ENCODE peak calls at places on chromosomes 4 and X, in eight cellular contexts. U is GM13976; L is EL; F is NCI-H1694; W is stimulated activated CD4-positive, alpha-beta T cell treated with anti-CD3 and anti-CD28 coated beads, Interleukin-2, amount 100 ng/mL, for 48 hours; E is H4; Z is NCI-H1417; Y is left ventricle myocardium superior. C is an unnamed sample.

GRCh38 chr4:185196437-185196836 is 7.4 kb downstream of the CFAP97 start:
- DNase-seq in U (no peak), L (no peak), F (no peak), W (no peak), E (no peak), Z (no peak), Y (no peak), C (no peak)

GRCh38 chrX:133905305-133905704 is 80.1 kb downstream of the GPC3 start:
- DNase-seq in U (no peak), L (no peak), F (no peak), W (no peak), E (no peak), Z (no peak), Y (no peak), C (no peak)

GRCh38 chr4:74330295-74330750 is 22.1 kb downstream of the EPGN start:
- DNase-seq in U (no peak), L (no peak), F (no peak), W (no peak), E (peak; percentile 36), Z (no peak), Y (no peak), C (peak; percentile 17)

GRCh38 chrX:85003655-85004244 is at the start of gene APOOL:
- DNase-seq in U (peak; percentile 71), L (peak; percentile 86), F (peak; percentile 88), W (peak; percentile 70), E (peak; percentile 88), Z (peak; percentile 84), Y (peak; percentile 89), C (peak; percentile 92)

GRCh38 chr4:80507507-80507906 is 172.0 kb downstream of the CFAP299 start:
- DNase-seq in U (no peak), L (no peak), F (no peak), W (no peak), E (no peak), Z (no peak), Y (no peak), C (no peak)

GRCh38 chr4:52588771-52589591 is 70.1 kb downstream of the USP46 start:
- DNase-seq in U (no peak), L (peak; percentile 47), F (no peak), W (no peak), E (peak; percentile 75), Z (no peak), Y (no peak), C (peak; percentile 67)

GRCh38 chrX:114798902-114799301 is 215.0 kb downstream of the HTR2C start:
- DNase-seq in U (no peak), L (peak; percentile 1), F (no peak), W (no peak), E (peak; percentile 54), Z (no peak), Y (no peak), C (peak; percentile 10)

GRCh38 chrX:24498181-24498580 is 33.1 kb downstream of the PDK3 start:
- DNase-seq in U (no peak), L (no peak), F (no peak), W (no peak), E (peak; percentile 7), Z (no peak), Y (no peak), C (peak; percentile 16)

GRCh38 chr4:156746111-156746510 is 225.5 kb downstream of the PDGFC start:
- DNase-seq in U (no peak), L (no peak), F (no peak), W (no peak), E (no peak), Z (no peak), Y (no peak), C (no peak)

GRCh38 chr4:183347586-183347985 is 25.4 kb upstream of the CLDN24 start:
- DNase-seq in U (no peak), L (peak; percentile 62), F (no peak), W (no peak), E (no peak), Z (no peak), Y (no peak), C (peak; percentile 78)

GRCh38 chr4:184328022-184328736 is 110.5 kb upstream of the ENPP6 start:
- DNase-seq in U (peak; percentile 63), L (no peak), F (no peak), W (no peak), E (no peak), Z (no peak), Y (no peak), C (no peak)

GRCh38 chr4:337932-338758 is 531 bp downstream of the ZNF141 start:
- DNase-seq in U (no peak), L (peak; percentile 41), F (no peak), W (peak; percentile 35), E (no peak), Z (no peak), Y (peak; percentile 65), C (peak; percentile 68)

GRCh38 chrX:124651031-124651430 is 304.7 kb downstream of the SH2D1A start:
- DNase-seq in U (no peak), L (no peak), F (peak; percentile 16), W (no peak), E (no peak), Z (no peak), Y (no peak), C (no peak)

GRCh38 chr4:180640193-180640592 is 1603.0 kb upstream of the TENM3 start:
- DNase-seq in U (no peak), L (no peak), F (no peak), W (no peak), E (no peak), Z (no peak), Y (no peak), C (no peak)

GRCh38 chrX:109774706-109775105 is 41.6 kb upstream of the ACSL4 start:
- DNase-seq in U (peak; percentile 56), L (peak; percentile 87), F (no peak), W (no peak), E (no peak), Z (no peak), Y (no peak), C (peak; percentile 84)

GRCh38 chr4:123096038-123096437 is 173.6 kb upstream of the NUDT6 start:
- DNase-seq in U (no peak), L (peak; percentile 59), F (no peak), W (no peak), E (no peak), Z (no peak), Y (no peak), C (peak; percentile 23)

GRCh38 chrX:44748014-44748413 is 95.8 kb upstream of the DUSP21 start:
- DNase-seq in U (no peak), L (peak; percentile 32), F (no peak), W (no peak), E (no peak), Z (no peak), Y (no peak), C (peak; percentile 9)

GRCh38 chrX:56757327-56757726 is 28.3 kb downstream of the NBDY start:
- DNase-seq in U (no peak), L (no peak), F (no peak), W (no peak), E (no peak), Z (no peak), Y (no peak), C (no peak)

GRCh38 chr4:52250124-52250523 is 199.0 kb downstream of the SPATA18 start:
- DNase-seq in U (no peak), L (no peak), F (peak; percentile 80), W (no peak), E (no peak), Z (peak; percentile 86), Y (peak; percentile 29), C (peak; percentile 20)

GRCh38 chr4:189660737-189661330 is 279.8 kb upstream of the FRG1 start:
- DNase-seq in U (no peak), L (no peak), F (no peak), W (no peak), E (no peak), Z (no peak), Y (no peak), C (no peak)

GRCh38 chr4:34250562-34250961 is 1993.8 kb downstream of the ARAP2 start:
- DNase-seq in U (no peak), L (peak; percentile 62), F (no peak), W (no peak), E (peak; percentile 79), Z (no peak), Y (no peak), C (peak; percentile 87)

GRCh38 chrX:37986893-37987292 is 19.5 kb upstream of the SYTL5 start:
- DNase-seq in U (no peak), L (peak; percentile 6), F (no peak), W (no peak), E (peak; percentile 23), Z (no peak), Y (no peak), C (peak; percentile 2)

GRCh38 chr4:163755013-163755412 is 260.5 kb downstream of the TMA16 start:
- DNase-seq in U (peak; percentile 17), L (peak; percentile 51), F (no peak), W (no peak), E (peak; percentile 5), Z (no peak), Y (no peak), C (no peak)

GRCh38 chr4:88697588-88698329 is at the start of gene NAP1L5:
- DNase-seq in U (peak; percentile 70), L (peak; percentile 66), F (peak; percentile 14), W (peak; percentile 46), E (no peak), Z (peak; percentile 53), Y (peak; percentile 81), C (peak; percentile 71)

GRCh38 chrX:150476183-150476699 is 92.2 kb upstream of the MTM1 start:
- DNase-seq in U (no peak), L (peak; percentile 4), F (no peak), W (no peak), E (peak; percentile 30), Z (peak; percentile 12), Y (no peak), C (peak; percentile 51)

GRCh38 chrX:107324493-107325310 is 118.3 kb downstream of the DNAAF6 start:
- DNase-seq in U (peak; percentile 17), L (peak; percentile 4), F (no peak), W (peak; percentile 0), E (peak; percentile 16), Z (no peak), Y (peak; percentile 43), C (peak; percentile 43)

GRCh38 chr4:145012841-145013240 is 85.2 kb downstream of the ANAPC10 start:
- DNase-seq in U (no peak), L (peak; percentile 41), F (no peak), W (no peak), E (peak; percentile 52), Z (no peak), Y (no peak), C (peak; percentile 69)

GRCh38 chrX:32191316-32191715 is 1020.0 kb downstream of the DMD start:
- DNase-seq in U (no peak), L (no peak), F (no peak), W (no peak), E (no peak), Z (no peak), Y (no peak), C (no peak)

GRCh38 chr4:152197211-152197610 is 338.7 kb downstream of the FBXW7 start:
- DNase-seq in U (no peak), L (no peak), F (no peak), W (no peak), E (no peak), Z (no peak), Y (no peak), C (no peak)

GRCh38 chr4:87662871-87663270 is 12.8 kb downstream of the DMP1 start:
- DNase-seq in U (no peak), L (no peak), F (no peak), W (no peak), E (no peak), Z (no peak), Y (no peak), C (no peak)

GRCh38 chr4:159950707-159951106 is 847.8 kb downstream of the RAPGEF2 start:
- DNase-seq in U (no peak), L (no peak), F (no peak), W (no peak), E (no peak), Z (no peak), Y (no peak), C (no peak)

GRCh38 chr4:24211821-24212220 is 322.0 kb upstream of the PPARGC1A start:
- DNase-seq in U (no peak), L (peak; percentile 45), F (no peak), W (no peak), E (no peak), Z (no peak), Y (no peak), C (peak; percentile 48)

GRCh38 chr4:77579406-77580076 is 26.1 kb upstream of the CXCL13 start:
- DNase-seq in U (no peak), L (peak; percentile 86), F (no peak), W (no peak), E (peak; percentile 79), Z (no peak), Y (no peak), C (peak; percentile 53)

GRCh38 chr4:186554485-186554884 is 882 bp downstream of the MTNR1A start:
- DNase-seq in U (no peak), L (peak; percentile 39), F (no peak), W (no peak), E (no peak), Z (no peak), Y (no peak), C (peak; percentile 12)